ENCODE peak calls at places on chromosomes 13 and 19, in six cellular contexts. V, Q, R, Z, G and D are unnamed samples.
A peak's percentile ranks its signal among the peaks of the same experiment; 100 is the strongest.

GRCh38 chr13:46731535-46731934 is 65.4 kb downstream of the ESD start:
- DNase-seq in V (no peak), G (no peak), Q (no peak), Z (no peak), R (no peak), D (no peak)

GRCh38 chr19:35136977-35137702 is 1.5 kb upstream of the FXYD1 start:
- DNase-seq in Q (no peak), R (no peak), Z (no peak), V (no peak), G (no peak), D (no peak)

GRCh38 chr13:96089749-96090239 is at the start of gene HS6ST3:
- DNase-seq in R (no peak), V (no peak), Z (peak; percentile 56), G (no peak), Q (peak; percentile 7), D (no peak)

GRCh38 chr13:66353664-66354063 is 876.5 kb downstream of the PCDH9 start:
- DNase-seq in G (no peak), Z (no peak), R (no peak), Q (no peak), V (no peak), D (no peak)

GRCh38 chr13:97295279-97296182 is 73.4 kb downstream of the MBNL2 start:
- DNase-seq in Q (peak; percentile 83), G (no peak), Z (no peak), V (peak; percentile 91), R (no peak), D (peak; percentile 92)

GRCh38 chr19:29587518-29587986 is 18.5 kb upstream of the POP4 start:
- DNase-seq in G (peak; percentile 76), R (no peak), Z (no peak), Q (peak; percentile 11), V (no peak), D (peak; percentile 38)

GRCh38 chr19:889662-890295 is 3.2 kb downstream of the MED16 start:
- DNase-seq in G (no peak), V (no peak), R (no peak), Q (no peak), Z (no peak), D (no peak)

GRCh38 chr19:58007285-58007684 is 4.7 kb upstream of the ZNF606 start:
- DNase-seq in Z (peak; percentile 34), G (no peak), R (no peak), Q (no peak), V (no peak), D (no peak)

GRCh38 chr19:39705578-39706188 is 1.4 kb downstream of the LGALS14 start:
- DNase-seq in Q (no peak), G (peak; percentile 42), V (no peak), Z (no peak), R (no peak), D (no peak)

GRCh38 chr13:34462843-34463242 is 479.2 kb upstream of the NBEA start:
- DNase-seq in G (no peak), Z (no peak), Q (peak; percentile 60), R (no peak), V (peak; percentile 71), D (peak; percentile 22)

GRCh38 chr13:74889321-74889720 is 592.6 kb downstream of the TBC1D4 start:
- DNase-seq in G (no peak), Z (no peak), V (peak; percentile 41), Q (peak; percentile 36), R (no peak), D (no peak)

GRCh38 chr13:32824671-32825070 is 191.6 kb upstream of the KL start:
- DNase-seq in G (no peak), Q (peak; percentile 95), V (peak; percentile 86), Z (no peak), R (no peak), D (peak; percentile 95)

GRCh38 chr19:31974290-31974689 is 371.1 kb upstream of the ZNF507 start:
- DNase-seq in R (no peak), G (no peak), Q (no peak), Z (no peak), V (no peak), D (no peak)

GRCh38 chr19:10111405-10111811 is at the start of gene P2RY11:
- DNase-seq in Q (no peak), Z (no peak), V (no peak), G (peak; percentile 57), R (no peak), D (no peak)

GRCh38 chr13:111510502-111511218 is 190.2 kb downstream of the TEX29 start:
- DNase-seq in Q (no peak), G (no peak), V (no peak), Z (no peak), R (no peak), D (no peak)

GRCh38 chr13:76799696-76800095 is 86.5 kb downstream of the KCTD12 start:
- DNase-seq in Z (no peak), Q (peak; percentile 58), R (no peak), V (no peak), G (no peak), D (no peak)

GRCh38 chr19:33796164-33797100 is at the start of gene KCTD15:
- DNase-seq in Q (peak; percentile 73), G (no peak), Z (peak; percentile 74), R (no peak), V (peak; percentile 42), D (peak; percentile 31)

GRCh38 chr13:112732679-112733078 is 42.8 kb downstream of the ATP11A start:
- DNase-seq in V (no peak), R (no peak), Z (no peak), G (no peak), Q (no peak), D (no peak)

GRCh38 chr19:12933287-12934072 is at the start of gene FARSA:
- DNase-seq in Q (peak; percentile 93), Z (peak; percentile 94), G (peak; percentile 94), R (peak; percentile 58), V (peak; percentile 89), D (peak; percentile 87)

GRCh38 chr13:27442071-27442647 is 8.2 kb downstream of the MTIF3 start:
- DNase-seq in G (no peak), V (no peak), Q (no peak), Z (no peak), R (no peak), D (no peak)

GRCh38 chr19:35135389-35135909 is 590 bp upstream of the LGI4 start:
- DNase-seq in Q (peak; percentile 66), G (peak; percentile 69), Z (peak; percentile 92), V (peak; percentile 65), R (no peak), D (peak; percentile 55)

GRCh38 chr13:112761701-112762689 is 72.2 kb downstream of the ATP11A start:
- DNase-seq in V (peak; percentile 34), R (no peak), Q (peak; percentile 18), G (no peak), Z (peak; percentile 55), D (peak; percentile 80)

GRCh38 chr19:2624537-2625091 is 77.9 kb downstream of the GNG7 start:
- DNase-seq in G (no peak), Z (peak; percentile 51), V (no peak), R (no peak), Q (no peak), D (no peak)

GRCh38 chr13:104318121-104318520 is 1251.9 kb upstream of the SLC10A2 start:
- DNase-seq in G (no peak), Q (peak; percentile 41), Z (peak; percentile 9), V (peak; percentile 69), R (no peak), D (peak; percentile 49)

GRCh38 chr13:98279473-98280175 is 102.6 kb upstream of the RNF113B start:
- DNase-seq in G (peak; percentile 2), R (no peak), Q (no peak), V (no peak), Z (no peak), D (no peak)

GRCh38 chr13:98293570-98294142 is 116.6 kb upstream of the RNF113B start:
- DNase-seq in R (no peak), G (no peak), Z (no peak), V (peak; percentile 44), Q (no peak), D (peak; percentile 76)

GRCh38 chr13:110680852-110681251 is 25.1 kb downstream of the CARS2 start:
- DNase-seq in R (no peak), G (peak; percentile 24), V (peak; percentile 16), Q (peak; percentile 39), Z (peak; percentile 16), D (no peak)

GRCh38 chr13:33033361-33033812 is 17.2 kb downstream of the KL start:
- DNase-seq in V (no peak), Z (peak; percentile 13), R (no peak), G (peak; percentile 46), Q (no peak), D (no peak)

GRCh38 chr19:310141-310651 is 19.0 kb upstream of the PLPP2 start:
- DNase-seq in G (no peak), V (no peak), R (no peak), Z (peak; percentile 62), Q (no peak), D (no peak)

GRCh38 chr19:5466072-5466471 is 10.9 kb downstream of the ZNRF4 start:
- DNase-seq in R (no peak), Q (no peak), V (no peak), G (no peak), Z (no peak), D (no peak)
- H3K4me1 ChIP-seq in R (peaks cover 35% of the 10 kb centered on the region), Q (no peaks in the 10 kb centered on the region), V (no peaks in the 10 kb centered on the region), G (no peaks in the 10 kb centered on the region), Z (no peaks in the 10 kb centered on the region), D (no peaks in the 10 kb centered on the region)

GRCh38 chr19:17307876-17308377 is 1.4 kb upstream of the DDA1 start:
- DNase-seq in Q (no peak), R (no peak), V (no peak), G (no peak), Z (no peak), D (no peak)

GRCh38 chr19:17305517-17306284 is at the start of gene MRPL34:
- DNase-seq in R (peak; percentile 95), G (peak; percentile 99), V (peak; percentile 99), Q (peak; percentile 98), Z (peak; percentile 98), D (peak; percentile 99)

GRCh38 chr19:17305211-17305516 is 508 bp upstream of the MRPL34 start:
- DNase-seq in V (no peak), Z (no peak), R (no peak), Q (no peak), G (no peak), D (no peak)

GRCh38 chr19:17304386-17305047 is 1.2 kb upstream of the MRPL34 start:
- DNase-seq in Z (no peak), R (no peak), Q (no peak), G (no peak), V (no peak), D (no peak)

GRCh38 chr19:17306285-17306714 is 628 bp downstream of the MRPL34 start:
- DNase-seq in Z (peak; percentile 52), Q (no peak), R (no peak), V (no peak), G (peak; percentile 26), D (no peak)
- H3K4me1 ChIP-seq in Z (peaks cover 11% of the 10 kb centered on the region), Q (peaks cover 42% of the 10 kb centered on the region), R (peaks cover 87% of the 10 kb centered on the region), V (peaks cover 10% of the 10 kb centered on the region), G (peaks cover 57% of the 10 kb centered on the region), D (peaks cover 8% of the 10 kb centered on the region)

DNA sequence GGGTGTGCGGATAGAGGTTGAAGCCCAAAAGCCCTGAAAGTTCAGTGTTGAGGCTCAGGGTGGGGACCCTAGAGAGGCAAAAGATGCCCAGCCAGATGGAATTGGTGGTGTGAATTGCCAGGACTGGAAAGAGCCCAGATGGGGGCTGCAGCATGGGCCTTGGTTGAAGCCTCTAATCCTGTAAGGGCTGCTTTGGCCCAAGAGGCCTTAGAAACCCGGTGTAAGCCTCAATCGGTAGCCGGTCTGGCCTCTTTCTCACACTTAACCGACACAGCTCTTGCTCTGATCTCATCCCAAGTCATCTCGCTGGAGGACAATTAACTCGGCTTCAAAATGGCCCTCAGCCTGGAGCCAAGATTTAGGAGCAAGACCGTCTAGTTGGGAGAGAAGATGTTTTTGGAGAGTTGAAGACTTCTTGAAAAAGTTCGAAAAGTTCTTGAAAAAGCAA is 2.0 kb downstream of the TPM4 start:
- DNase-seq in Z (peak; percentile 29), Q (no peak), R (no peak), G (peak; percentile 53), V (no peak), D (peak; percentile 69)
- H3K4me1 ChIP-seq in Z (peaks cover 20% of the 10 kb centered on the region), Q (peaks cover 12% of the 10 kb centered on the region), R (peaks cover 97% of the 10 kb centered on the region), G (peaks cover 69% of the 10 kb centered on the region), V (peaks cover 17% of the 10 kb centered on the region), D (peaks cover 23% of the 10 kb centered on the region)

GRCh38 chr13:42652642-42653415 is 78.9 kb downstream of the TNFSF11 start:
- DNase-seq in G (no peak), V (no peak), Q (no peak), Z (no peak), R (no peak), D (no peak)
- H3K4me1 ChIP-seq in G (no peaks in the 10 kb centered on the region), V (no peaks in the 10 kb centered on the region), Q (no peaks in the 10 kb centered on the region), Z (no peaks in the 10 kb centered on the region), R (no peaks in the 10 kb centered on the region), D (no peaks in the 10 kb centered on the region)